ENCODE peak calls at places on chromosomes 12 and 14, in nine cellular contexts. E is stimulated activated CD8-positive, alpha-beta memory T cell treated with anti-CD3 and anti-CD28 coated beads, Interleukin-4, amount 100 ng/mL, for 1 hour; S is retina; J is T-helper 2 cell; M is adipocyte; H is foreskin fibroblast; B is psoas muscle; K is G401; N is esophagus squamous epithelium. G is an unnamed sample.

GRCh38 chr12:65308601-65309071 is 30.2 kb downstream of the MSRB3 start:
- DNase-seq in E (no peak), S (no peak), J (no peak), M (peak; percentile 47), H (peak; percentile 61), B (no peak), K (peak; percentile 30), N (no peak), G (no peak)

GRCh38 chr14:89586258-89587127 is 169.5 kb upstream of the FOXN3 start:
- DNase-seq in E (no peak), S (no peak), J (no peak), M (no peak), H (no peak), B (no peak), K (no peak), N (no peak), G (no peak)

GRCh38 chr12:105820407-105821140 is 318.2 kb downstream of the NUAK1 start:
- DNase-seq in E (no peak), S (no peak), J (no peak), M (peak; percentile 78), H (peak; percentile 56), B (peak; percentile 60), K (peak; percentile 16), N (no peak), G (no peak)

GRCh38 chr12:105814283-105814682 is 324.5 kb downstream of the NUAK1 start:
- DNase-seq in E (no peak), S (peak; percentile 22), J (no peak), M (no peak), H (no peak), B (no peak), K (peak; percentile 28), N (no peak), G (no peak)

GRCh38 chr12:49824886-49825285 is 3.3 kb downstream of the NCKAP5L start:
- DNase-seq in E (no peak), S (no peak), J (no peak), M (peak; percentile 41), H (peak; percentile 72), B (no peak), K (no peak), N (no peak), G (no peak)

GRCh38 chr12:124884587-124885438 is 21.1 kb upstream of the SCARB1 start:
- DNase-seq in E (no peak), S (no peak), J (no peak), M (no peak), H (no peak), B (no peak), K (no peak), N (no peak), G (peak; percentile 79)

GRCh38 chr14:105171004-105171673 is 2.6 kb upstream of the JAG2 start:
- DNase-seq in E (no peak), S (no peak), J (no peak), M (no peak), H (no peak), B (peak; percentile 85), K (no peak), N (no peak), G (no peak)

GRCh38 chr12:82057770-82058169 is 298.6 kb upstream of the PPFIA2 start:
- DNase-seq in E (no peak), S (no peak), J (no peak), M (no peak), H (no peak), B (no peak), K (no peak), N (no peak), G (no peak)

G was measured in GM12864.